ENCODE peak calls at places on chromosomes 1 and 21, in seven cellular contexts. K, M, H, U, Y, V and Q are unnamed samples.
A peak's percentile ranks its signal among the peaks of the same experiment; 100 is the strongest.

GRCh38 chr1:27491748-27492700 is 2.1 kb upstream of the WASF2 start:
- DNase-seq in K (no peak), M (no peak), H (peak; percentile 38), U (no peak), Y (no peak), V (no peak), Q (peak; percentile 51)

GRCh38 chr1:29708818-29709710 is 472.7 kb downstream of the PTPRU start:
- DNase-seq in K (no peak), M (no peak), H (peak; percentile 30), U (no peak), Y (no peak), V (no peak), Q (no peak)

GRCh38 chr1:38208720-38209632 is 162.4 kb upstream of the POU3F1 start:
- DNase-seq in K (no peak), M (no peak), H (no peak), U (no peak), Y (no peak), V (no peak), Q (no peak)

GRCh38 chr1:50251592-50252165 is 143.0 kb downstream of the ELAVL4 start:
- DNase-seq in K (no peak), M (no peak), H (peak; percentile 81), U (no peak), Y (no peak), V (no peak), Q (no peak)

GRCh38 chr21:16078382-16078781 is 348.6 kb downstream of the USP25 start:
- DNase-seq in K (no peak), M (no peak), H (no peak), U (no peak), Y (no peak), V (no peak), Q (no peak)

GRCh38 chr1:94922756-94923465 is 4.0 kb downstream of the CNN3 start:
- DNase-seq in K (no peak), M (no peak), H (no peak), U (no peak), Y (peak; percentile 70), V (no peak), Q (no peak)

GRCh38 chr1:18452550-18452949 is 28.2 kb upstream of the KLHDC7A start:
- DNase-seq in K (no peak), M (no peak), H (peak; percentile 73), U (peak; percentile 22), Y (no peak), V (no peak), Q (no peak)

GRCh38 chr1:91796390-91796654 is 89.6 kb downstream of the TGFBR3 start:
- DNase-seq in K (no peak), M (no peak), H (no peak), U (no peak), Y (no peak), V (no peak), Q (no peak)

GRCh38 chr1:10074059-10074854 is 41.5 kb downstream of the UBE4B start:
- DNase-seq in K (peak; percentile 44), M (peak; percentile 96), H (no peak), U (no peak), Y (peak; percentile 89), V (peak; percentile 61), Q (peak; percentile 35)

GRCh38 chr1:172824199-172824598 is 165.3 kb downstream of the FASLG start:
- DNase-seq in K (no peak), M (no peak), H (no peak), U (no peak), Y (no peak), V (no peak), Q (no peak)

GRCh38 chr1:26363549-26364448 is 8.8 kb downstream of the ZNF683 start:
- DNase-seq in K (peak; percentile 86), M (no peak), H (peak; percentile 92), U (peak; percentile 92), Y (no peak), V (peak; percentile 75), Q (peak; percentile 13)

GRCh38 chr1:176904057-176904815 is 260.3 kb downstream of the ASTN1 start:
- DNase-seq in K (no peak), M (no peak), H (no peak), U (no peak), Y (no peak), V (no peak), Q (peak; percentile 14)

GRCh38 chr1:54571326-54571725 is 23.3 kb downstream of the ACOT11 start:
- DNase-seq in K (no peak), M (no peak), H (no peak), U (no peak), Y (no peak), V (no peak), Q (no peak)

GRCh38 chr1:64925594-64925993 is 40.8 kb downstream of the JAK1 start:
- DNase-seq in K (no peak), M (no peak), H (no peak), U (no peak), Y (no peak), V (no peak), Q (no peak)

GRCh38 chr1:46820560-46821060 is 21.8 kb downstream of the CYP4B1 start:
- DNase-seq in K (no peak), M (no peak), H (no peak), U (no peak), Y (no peak), V (no peak), Q (no peak)